ENCODE peak calls at places on chromosome 11, in six cellular contexts. One of them, this sample, is unnamed.

GRCh38 chr11:63146586-63146985 is 2.6 kb upstream of the SLC22A24 start:
- DNase-seq in psoas muscle: no peak
- DNase-seq in lower lobe of right lung: no peak
- DNase-seq in esophagus squamous epithelium: no peak
- DNase-seq in tibial artery: no peak
- DNase-seq in ovary: no peak
- DNase-seq in this sample: no peak

GRCh38 chr11:72736452-72737069 is 15.6 kb downstream of the ARAP1 start:
- DNase-seq in tibial artery: peak
- DNase-seq in esophagus squamous epithelium: no peak
- DNase-seq in lower lobe of right lung: peak
- DNase-seq in ovary: no peak
- DNase-seq in psoas muscle: peak
- DNase-seq in this sample: no peak

GRCh38 chr11:46649180-46649738 is 31.9 kb downstream of the ATG13 start:
- DNase-seq in esophagus squamous epithelium: no peak
- DNase-seq in lower lobe of right lung: no peak
- DNase-seq in ovary: peak
- DNase-seq in psoas muscle: no peak
- DNase-seq in tibial artery: peak
- DNase-seq in this sample: no peak

GRCh38 chr11:101127348-101127698 is 2.3 kb downstream of the PGR start:
- DNase-seq in ovary: peak
- DNase-seq in lower lobe of right lung: peak
- DNase-seq in tibial artery: peak
- DNase-seq in esophagus squamous epithelium: no peak
- DNase-seq in psoas muscle: peak
- DNase-seq in this sample: peak

GRCh38 chr11:34354782-34355181 is 3.0 kb downstream of the ABTB2 start:
- DNase-seq in ovary: no peak
- DNase-seq in esophagus squamous epithelium: no peak
- DNase-seq in psoas muscle: no peak
- DNase-seq in lower lobe of right lung: no peak
- DNase-seq in tibial artery: no peak
- DNase-seq in this sample: no peak

GRCh38 chr11:117411736-117412135 is 84.1 kb downstream of the CEP164 start:
- DNase-seq in ovary: no peak
- DNase-seq in psoas muscle: no peak
- DNase-seq in lower lobe of right lung: no peak
- DNase-seq in esophagus squamous epithelium: no peak
- DNase-seq in tibial artery: no peak
- DNase-seq in this sample: no peak

GRCh38 chr11:126007263-126007662 is 55.4 kb downstream of the CDON start:
- DNase-seq in lower lobe of right lung: no peak
- DNase-seq in tibial artery: peak
- DNase-seq in psoas muscle: no peak
- DNase-seq in ovary: no peak
- DNase-seq in esophagus squamous epithelium: no peak
- DNase-seq in this sample: no peak

GRCh38 chr11:117020287-117020686 is 77.9 kb downstream of the SIK3 start:
- DNase-seq in ovary: no peak
- DNase-seq in tibial artery: no peak
- DNase-seq in esophagus squamous epithelium: no peak
- DNase-seq in psoas muscle: no peak
- DNase-seq in lower lobe of right lung: no peak
- DNase-seq in this sample: no peak

GRCh38 chr11:65524010-65524746 is 705 bp upstream of the SCYL1 start:
- DNase-seq in ovary: peak
- DNase-seq in psoas muscle: peak
- DNase-seq in esophagus squamous epithelium: no peak
- DNase-seq in tibial artery: peak
- DNase-seq in lower lobe of right lung: peak
- DNase-seq in this sample: no peak

GRCh38 chr11:64060861-64061444 is 25.2 kb downstream of the FLRT1 start:
- DNase-seq in tibial artery: no peak
- DNase-seq in lower lobe of right lung: peak
- DNase-seq in ovary: peak
- DNase-seq in psoas muscle: peak
- DNase-seq in esophagus squamous epithelium: no peak
- DNase-seq in this sample: peak

GRCh38 chr11:95157824-95158223 is 68.2 kb downstream of the ENDOD1 start:
- DNase-seq in esophagus squamous epithelium: no peak
- DNase-seq in ovary: no peak
- DNase-seq in lower lobe of right lung: no peak
- DNase-seq in psoas muscle: no peak
- DNase-seq in tibial artery: no peak
- DNase-seq in this sample: no peak

GRCh38 chr11:61267437-61267841 is 26.5 kb downstream of the PGA5 start:
- DNase-seq in ovary: no peak
- DNase-seq in tibial artery: no peak
- DNase-seq in lower lobe of right lung: no peak
- DNase-seq in esophagus squamous epithelium: no peak
- DNase-seq in psoas muscle: no peak
- DNase-seq in this sample: no peak

GRCh38 chr11:123454060-123454651 is 24.1 kb downstream of the GRAMD1B start:
- DNase-seq in lower lobe of right lung: no peak
- DNase-seq in ovary: no peak
- DNase-seq in psoas muscle: no peak
- DNase-seq in tibial artery: no peak
- DNase-seq in esophagus squamous epithelium: no peak
- DNase-seq in this sample: no peak

GRCh38 chr11:17718510-17718962 is 835 bp upstream of the MYOD1 start:
- DNase-seq in psoas muscle: no peak
- DNase-seq in lower lobe of right lung: no peak
- DNase-seq in ovary: no peak
- DNase-seq in tibial artery: no peak
- DNase-seq in esophagus squamous epithelium: no peak
- DNase-seq in this sample: no peak

GRCh38 chr11:123235687-123236261 is 40.7 kb upstream of the CLMP start:
- DNase-seq in lower lobe of right lung: no peak
- DNase-seq in psoas muscle: no peak
- DNase-seq in esophagus squamous epithelium: no peak
- DNase-seq in ovary: peak
- DNase-seq in tibial artery: no peak
- DNase-seq in this sample: no peak

GRCh38 chr11:119721129-119722120 is 7.6 kb downstream of the NECTIN1 start:
- DNase-seq in tibial artery: no peak
- DNase-seq in ovary: no peak
- DNase-seq in lower lobe of right lung: no peak
- DNase-seq in esophagus squamous epithelium: no peak
- DNase-seq in psoas muscle: peak
- DNase-seq in this sample: peak
- TF ChIP-seq CTCF in tibial artery: peak
- TF ChIP-seq CTCF in ovary: no peak
- TF ChIP-seq CTCF in lower lobe of right lung: peak
- TF ChIP-seq CTCF in esophagus squamous epithelium: peak
- TF ChIP-seq CTCF in psoas muscle: peak
- TF ChIP-seq CTCF in this sample: peak

DNA sequence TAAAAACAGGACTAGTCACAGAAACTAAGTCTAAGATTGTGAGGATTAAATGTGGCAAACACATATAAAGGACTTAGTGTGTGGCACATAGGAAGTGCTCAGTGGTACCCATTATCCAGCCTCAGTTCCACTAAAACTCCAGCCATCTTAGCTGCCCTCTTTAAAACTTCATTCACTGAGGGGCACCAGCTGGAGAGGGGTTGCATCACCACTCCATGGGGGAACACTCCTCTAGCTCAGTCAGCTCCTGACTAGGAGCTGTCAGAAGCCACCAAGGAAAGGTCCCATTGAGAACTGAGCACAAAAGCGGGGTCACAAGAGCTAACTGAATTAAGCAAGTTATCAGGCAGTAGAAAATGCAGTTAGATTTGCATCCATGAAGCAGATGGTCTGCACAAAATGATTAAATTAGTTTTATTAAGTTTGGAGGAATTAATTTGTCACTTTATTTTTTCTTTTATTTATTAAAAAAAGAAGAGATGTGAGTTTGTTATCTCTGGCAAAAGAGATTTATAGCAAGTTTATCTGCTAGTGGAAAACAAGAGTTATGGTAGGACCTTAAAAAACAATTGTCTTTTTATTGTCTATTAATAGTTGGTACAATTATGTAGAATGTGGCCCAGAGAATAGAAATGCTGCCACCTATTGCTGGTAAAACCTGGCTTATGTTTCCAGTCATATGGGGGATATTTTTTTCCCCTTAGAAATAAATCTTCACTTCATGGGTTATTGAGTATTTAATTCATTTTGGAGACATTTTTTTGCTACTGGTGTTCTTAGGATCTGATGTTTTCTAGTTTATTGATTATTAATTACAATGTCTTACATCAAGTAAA is 95.7 kb downstream of the NAV2 start:
- DNase-seq in lower lobe of right lung: no peak
- DNase-seq in psoas muscle: no peak
- DNase-seq in ovary: no peak
- DNase-seq in tibial artery: no peak
- DNase-seq in esophagus squamous epithelium: no peak
- DNase-seq in this sample: no peak
- TF ChIP-seq CTCF in lower lobe of right lung: no peak
- TF ChIP-seq CTCF in psoas muscle: peak
- TF ChIP-seq CTCF in ovary: no peak
- TF ChIP-seq CTCF in tibial artery: no peak
- TF ChIP-seq CTCF in esophagus squamous epithelium: peak
- TF ChIP-seq CTCF in this sample: no peak

GRCh38 chr11:38307455-38307854 is 1709.4 kb upstream of the RAG2 start:
- DNase-seq in psoas muscle: no peak
- DNase-seq in lower lobe of right lung: no peak
- DNase-seq in ovary: no peak
- DNase-seq in esophagus squamous epithelium: no peak
- DNase-seq in tibial artery: no peak
- DNase-seq in this sample: no peak
- TF ChIP-seq CTCF in psoas muscle: no peak
- TF ChIP-seq CTCF in lower lobe of right lung: no peak
- TF ChIP-seq CTCF in ovary: no peak
- TF ChIP-seq CTCF in esophagus squamous epithelium: no peak
- TF ChIP-seq CTCF in tibial artery: no peak
- TF ChIP-seq CTCF in this sample: no peak

GRCh38 chr11:304915-305833 is 2.4 kb upstream of the IFITM2 start:
- DNase-seq in esophagus squamous epithelium: no peak
- DNase-seq in lower lobe of right lung: peak
- DNase-seq in psoas muscle: peak
- DNase-seq in tibial artery: peak
- DNase-seq in ovary: peak
- DNase-seq in this sample: peak
- TF ChIP-seq CTCF in esophagus squamous epithelium: peak
- TF ChIP-seq CTCF in lower lobe of right lung: peak
- TF ChIP-seq CTCF in psoas muscle: peak
- TF ChIP-seq CTCF in tibial artery: peak
- TF ChIP-seq CTCF in ovary: peak
- TF ChIP-seq CTCF in this sample: peak

GRCh38 chr11:69585385-69585784 is 55.6 kb upstream of the CCND1 start:
- DNase-seq in tibial artery: no peak
- DNase-seq in ovary: no peak
- DNase-seq in esophagus squamous epithelium: no peak
- DNase-seq in psoas muscle: no peak
- DNase-seq in lower lobe of right lung: no peak
- DNase-seq in this sample: no peak

GRCh38 chr11:69592986-69593385 is 48.0 kb upstream of the CCND1 start:
- DNase-seq in ovary: no peak
- DNase-seq in lower lobe of right lung: no peak
- DNase-seq in tibial artery: no peak
- DNase-seq in psoas muscle: no peak
- DNase-seq in esophagus squamous epithelium: no peak
- DNase-seq in this sample: no peak

GRCh38 chr11:69584160-69584559 is 56.8 kb upstream of the CCND1 start:
- DNase-seq in ovary: no peak
- DNase-seq in lower lobe of right lung: no peak
- DNase-seq in psoas muscle: no peak
- DNase-seq in tibial artery: no peak
- DNase-seq in esophagus squamous epithelium: no peak
- DNase-seq in this sample: no peak

GRCh38 chr11:69587454-69588081 is 53.4 kb upstream of the CCND1 start:
- DNase-seq in ovary: no peak
- DNase-seq in psoas muscle: no peak
- DNase-seq in esophagus squamous epithelium: no peak
- DNase-seq in lower lobe of right lung: no peak
- DNase-seq in tibial artery: no peak
- DNase-seq in this sample: no peak

DNA sequence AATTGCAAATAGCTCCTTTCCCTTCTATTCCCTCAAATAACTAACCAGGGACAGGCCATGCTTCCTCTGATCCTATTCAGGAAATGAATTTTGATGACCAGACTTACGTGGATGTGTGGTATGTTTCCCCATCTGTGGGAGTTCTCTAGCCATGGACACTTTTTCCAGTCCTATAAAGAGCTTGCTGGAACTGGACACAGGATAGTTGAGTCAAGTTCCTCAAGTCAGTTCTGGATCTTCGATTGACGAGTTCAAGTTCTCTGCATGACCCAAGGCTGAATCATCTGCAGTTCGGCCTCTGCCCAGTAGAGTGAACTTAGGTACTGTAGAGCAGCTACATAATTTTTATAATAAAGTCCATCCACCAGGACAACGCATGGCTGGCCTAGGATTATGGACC is 52.7 kb upstream of the CCND1 start:
- DNase-seq in psoas muscle: no peak
- DNase-seq in tibial artery: no peak
- DNase-seq in lower lobe of right lung: no peak
- DNase-seq in esophagus squamous epithelium: no peak
- DNase-seq in ovary: no peak
- DNase-seq in this sample: no peak
- TF ChIP-seq CTCF in psoas muscle: no peak
- TF ChIP-seq CTCF in tibial artery: no peak
- TF ChIP-seq CTCF in lower lobe of right lung: no peak
- TF ChIP-seq CTCF in esophagus squamous epithelium: peak
- TF ChIP-seq CTCF in ovary: no peak
- TF ChIP-seq CTCF in this sample: no peak

GRCh38 chr11:78961186-78961782 is 386.6 kb upstream of the NARS2 start:
- DNase-seq in tibial artery: no peak
- DNase-seq in esophagus squamous epithelium: no peak
- DNase-seq in psoas muscle: no peak
- DNase-seq in lower lobe of right lung: peak
- DNase-seq in ovary: no peak
- DNase-seq in this sample: peak
- TF ChIP-seq CTCF in tibial artery: no peak
- TF ChIP-seq CTCF in esophagus squamous epithelium: peak
- TF ChIP-seq CTCF in psoas muscle: peak
- TF ChIP-seq CTCF in lower lobe of right lung: peak
- TF ChIP-seq CTCF in ovary: no peak
- TF ChIP-seq CTCF in this sample: peak